ENCODE peak calls at places on chromosomes 2 and 18, in six cellular contexts. T, M, R, E, P and X are unnamed samples.

GRCh38 chr2:69238449-69239031 is 148.5 kb downstream of the GFPT1 start:
- DNase-seq in T (peak), M (no peak), R (no peak), E (peak), P (no peak), X (no peak)

GRCh38 chr2:211103989-211104388 is 547.6 kb downstream of the CPS1 start:
- DNase-seq in T (no peak), M (no peak), R (no peak), E (no peak), P (no peak), X (no peak)

GRCh38 chr2:107336536-107336935 is 450.6 kb upstream of the ST6GAL2 start:
- DNase-seq in T (no peak), M (no peak), R (no peak), E (no peak), P (no peak), X (no peak)

GRCh38 chr2:128270306-128271185 is 48.1 kb downstream of the HS6ST1 start:
- DNase-seq in T (no peak), M (no peak), R (no peak), E (no peak), P (no peak), X (no peak)

GRCh38 chr2:63721082-63721424 is 120.6 kb upstream of the UGP2 start:
- DNase-seq in T (no peak), M (no peak), R (no peak), E (no peak), P (no peak), X (no peak)

GRCh38 chr2:120465012-120465700 is 119.2 kb downstream of the INHBB start:
- DNase-seq in T (no peak), M (no peak), R (no peak), E (peak), P (no peak), X (no peak)

GRCh38 chr2:232512557-232512956 is 7.6 kb upstream of the PRSS56 start:
- DNase-seq in T (no peak), M (no peak), R (no peak), E (no peak), P (no peak), X (no peak)

GRCh38 chr2:239765911-239766310 is 259.2 kb downstream of the NDUFA10 start:
- DNase-seq in T (no peak), M (no peak), R (no peak), E (no peak), P (no peak), X (no peak)

GRCh38 chr2:54601339-54601738 is 122.1 kb upstream of the EML6 start:
- DNase-seq in T (no peak), M (no peak), R (no peak), E (peak), P (no peak), X (no peak)

GRCh38 chr2:139917723-139918384 is 1137.7 kb upstream of the NXPH2 start:
- DNase-seq in T (no peak), M (no peak), R (no peak), E (no peak), P (no peak), X (no peak)

GRCh38 chr2:47964722-47965434 is 58.6 kb upstream of the FBXO11 start:
- DNase-seq in T (no peak), M (no peak), R (no peak), E (peak), P (no peak), X (no peak)

GRCh38 chr2:151727593-151728552 is 6.4 kb downstream of the NEB start:
- DNase-seq in T (no peak), M (no peak), R (no peak), E (no peak), P (no peak), X (no peak)

GRCh38 chr2:181239400-181239799 is 217.8 kb upstream of the ITGA4 start:
- DNase-seq in T (peak), M (no peak), R (no peak), E (peak), P (no peak), X (no peak)

GRCh38 chr2:8310557-8311455 is 371.1 kb upstream of the ID2 start:
- DNase-seq in T (no peak), M (no peak), R (no peak), E (no peak), P (peak), X (no peak)

GRCh38 chr18:24023185-24023814 is 8.7 kb downstream of the TTC39C start:
- DNase-seq in T (no peak), M (no peak), R (peak), E (no peak), P (no peak), X (no peak)

GRCh38 chr2:162678551-162678950 is 160.0 kb downstream of the KCNH7 start:
- DNase-seq in T (peak), M (no peak), R (no peak), E (no peak), P (no peak), X (no peak)

GRCh38 chr2:85862426-85862825 is 26.4 kb downstream of the ST3GAL5 start:
- DNase-seq in T (peak), M (no peak), R (no peak), E (no peak), P (no peak), X (no peak)